ENCODE peak calls at places on chromosomes 16 and 17, in eight cellular contexts. N is renal cortical epithelial cell; G is activated T-helper 9 cell treated with anti-CD3 and anti-CD28 coated beads, Interleukin-2, amount 50 U/mL, for 16 hours; X is NCI-H2029 treated with DMSO at 0.1 percent for 48 hours; C is NCI-H345; J is posterior cingulate gyrus; Y is nucleus accumbens; V is LoVo. I is an unnamed sample.

GRCh38 chr17:83106036-83106577 is 26.7 kb downstream of the METRNL start:
- DNase-seq in N (no peak), G (no peak), X (no peak), C (no peak), J (no peak), Y (no peak), V (no peak), I (no peak)

GRCh38 chr17:43669971-43670644 is 8.4 kb upstream of the MEOX1 start:
- DNase-seq in N (peak; percentile 41), G (no peak), X (peak; percentile 31), C (no peak), J (no peak), Y (no peak), V (no peak), I (peak; percentile 36)

GRCh38 chr17:46212634-46213435 is 19.6 kb upstream of the KANSL1 start:
- DNase-seq in N (peak; percentile 91), G (no peak), X (peak; percentile 23), C (peak; percentile 40), J (no peak), Y (peak; percentile 4), V (peak; percentile 64), I (peak; percentile 83)

GRCh38 chr17:1398900-1399299 is 1.1 kb downstream of the YWHAE start:
- DNase-seq in N (peak; percentile 44), G (peak; percentile 11), X (no peak), C (no peak), J (no peak), Y (no peak), V (peak; percentile 16), I (no peak)

GRCh38 chr16:56708821-56709685 is 20.9 kb upstream of the NUP93 start:
- DNase-seq in N (no peak), G (no peak), X (no peak), C (no peak), J (no peak), Y (no peak), V (no peak), I (no peak)

GRCh38 chr17:72065556-72065955 is 55.3 kb upstream of the SOX9 start:
- DNase-seq in N (no peak), G (no peak), X (no peak), C (no peak), J (no peak), Y (no peak), V (no peak), I (no peak)

GRCh38 chr17:49994085-49995054 is 654 bp downstream of the DLX3 start:
- DNase-seq in N (no peak), G (no peak), X (no peak), C (peak; percentile 28), J (no peak), Y (no peak), V (no peak), I (no peak)

GRCh38 chr17:41338961-41339485 is 11.6 kb downstream of the KRT33A start:
- DNase-seq in N (peak; percentile 93), G (no peak), X (no peak), C (no peak), J (no peak), Y (no peak), V (no peak), I (no peak)

GRCh38 chr16:24717411-24717810 is 12.0 kb upstream of the TNRC6A start:
- DNase-seq in N (no peak), G (no peak), X (no peak), C (no peak), J (no peak), Y (no peak), V (no peak), I (no peak)

GRCh38 chr16:10877472-10877946 is 507 bp downstream of the CIITA start:
- DNase-seq in N (no peak), G (no peak), X (no peak), C (no peak), J (no peak), Y (no peak), V (no peak), I (no peak)

GRCh38 chr16:12313902-12314621 is 337.5 kb downstream of the SNX29 start:
- DNase-seq in N (no peak), G (no peak), X (no peak), C (no peak), J (no peak), Y (no peak), V (no peak), I (no peak)

GRCh38 chr16:89562027-89562599 is 1.6 kb downstream of the RPL13 start:
- DNase-seq in N (no peak), G (no peak), X (no peak), C (no peak), J (no peak), Y (no peak), V (no peak), I (peak; percentile 54)

GRCh38 chr17:79630120-79630519 is 19.3 kb upstream of the RBFOX3 start:
- DNase-seq in N (peak; percentile 52), G (no peak), X (no peak), C (no peak), J (no peak), Y (no peak), V (no peak), I (no peak)

GRCh38 chr17:77106874-77107358 is 33.9 kb upstream of the SEC14L1 start:
- DNase-seq in N (no peak), G (no peak), X (no peak), C (peak; percentile 71), J (no peak), Y (no peak), V (no peak), I (no peak)

GRCh38 chr16:86355538-86355937 is 154.8 kb upstream of the FOXF1 start:
- DNase-seq in N (no peak), G (no peak), X (no peak), C (no peak), J (no peak), Y (no peak), V (peak; percentile 31), I (no peak)

GRCh38 chr16:11675561-11676511 is 7.6 kb downstream of the SNN start:
- DNase-seq in N (peak; percentile 59), G (peak; percentile 20), X (no peak), C (no peak), J (no peak), Y (no peak), V (peak; percentile 68), I (peak; percentile 85)

GRCh38 chr17:8413321-8413720 is 15.7 kb upstream of the RNF222 start:
- DNase-seq in N (no peak), G (no peak), X (no peak), C (no peak), J (no peak), Y (no peak), V (no peak), I (no peak)

I was measured in Calu3.